ENCODE peak calls at places on chromosomes 11 and 22, in six cellular contexts. One of them, this sample, is unnamed.

GRCh38 chr11:35641206-35641885 is 21.2 kb upstream of the TRIM44 start:
- DNase-seq in fibroblast of lung: no peak
- DNase-seq in AG04449: no peak
- DNase-seq in lower leg skin: no peak
- DNase-seq in heart right ventricle: no peak
- DNase-seq in stomach: no peak
- DNase-seq in this sample: no peak

GRCh38 chr11:24502425-24502824 is 5.6 kb downstream of the LUZP2 start:
- DNase-seq in fibroblast of lung: no peak
- DNase-seq in AG04449: no peak
- DNase-seq in lower leg skin: no peak
- DNase-seq in heart right ventricle: no peak
- DNase-seq in stomach: no peak
- DNase-seq in this sample: no peak

GRCh38 chr11:70212227-70212811 is 9.2 kb downstream of the FADD start:
- DNase-seq in fibroblast of lung: no peak
- DNase-seq in AG04449: no peak
- DNase-seq in lower leg skin: no peak
- DNase-seq in heart right ventricle: no peak
- DNase-seq in stomach: peak; percentile 64
- DNase-seq in this sample: no peak

GRCh38 chr22:37806409-37807338 is 1.1 kb upstream of the GCAT start:
- DNase-seq in fibroblast of lung: peak; percentile 51
- DNase-seq in AG04449: no peak
- DNase-seq in lower leg skin: no peak
- DNase-seq in heart right ventricle: no peak
- DNase-seq in stomach: peak; percentile 38
- DNase-seq in this sample: no peak

GRCh38 chr22:48492371-48493320 is 1335.0 kb downstream of the BRD1 start:
- DNase-seq in fibroblast of lung: peak; percentile 78
- DNase-seq in AG04449: peak; percentile 23
- DNase-seq in lower leg skin: peak; percentile 54
- DNase-seq in heart right ventricle: peak; percentile 39
- DNase-seq in stomach: peak; percentile 43
- DNase-seq in this sample: peak; percentile 22

GRCh38 chr11:93444671-93445073 is 98.5 kb downstream of the SMCO4 start:
- DNase-seq in fibroblast of lung: no peak
- DNase-seq in AG04449: no peak
- DNase-seq in lower leg skin: no peak
- DNase-seq in heart right ventricle: no peak
- DNase-seq in stomach: no peak
- DNase-seq in this sample: peak; percentile 42

GRCh38 chr22:22167791-22168189 is 76.8 kb upstream of the VPREB1 start:
- DNase-seq in fibroblast of lung: no peak
- DNase-seq in AG04449: no peak
- DNase-seq in lower leg skin: no peak
- DNase-seq in heart right ventricle: no peak
- DNase-seq in stomach: no peak
- DNase-seq in this sample: peak; percentile 70

GRCh38 chr22:43955883-43956286 is 643 bp downstream of the SAMM50 start:
- DNase-seq in fibroblast of lung: peak; percentile 13
- DNase-seq in AG04449: no peak
- DNase-seq in lower leg skin: no peak
- DNase-seq in heart right ventricle: no peak
- DNase-seq in stomach: no peak
- DNase-seq in this sample: peak; percentile 32

GRCh38 chr22:48902983-48903650 is 924.6 kb downstream of the BRD1 start:
- DNase-seq in fibroblast of lung: no peak
- DNase-seq in AG04449: no peak
- DNase-seq in lower leg skin: no peak
- DNase-seq in heart right ventricle: no peak
- DNase-seq in stomach: no peak
- DNase-seq in this sample: no peak

DNA sequence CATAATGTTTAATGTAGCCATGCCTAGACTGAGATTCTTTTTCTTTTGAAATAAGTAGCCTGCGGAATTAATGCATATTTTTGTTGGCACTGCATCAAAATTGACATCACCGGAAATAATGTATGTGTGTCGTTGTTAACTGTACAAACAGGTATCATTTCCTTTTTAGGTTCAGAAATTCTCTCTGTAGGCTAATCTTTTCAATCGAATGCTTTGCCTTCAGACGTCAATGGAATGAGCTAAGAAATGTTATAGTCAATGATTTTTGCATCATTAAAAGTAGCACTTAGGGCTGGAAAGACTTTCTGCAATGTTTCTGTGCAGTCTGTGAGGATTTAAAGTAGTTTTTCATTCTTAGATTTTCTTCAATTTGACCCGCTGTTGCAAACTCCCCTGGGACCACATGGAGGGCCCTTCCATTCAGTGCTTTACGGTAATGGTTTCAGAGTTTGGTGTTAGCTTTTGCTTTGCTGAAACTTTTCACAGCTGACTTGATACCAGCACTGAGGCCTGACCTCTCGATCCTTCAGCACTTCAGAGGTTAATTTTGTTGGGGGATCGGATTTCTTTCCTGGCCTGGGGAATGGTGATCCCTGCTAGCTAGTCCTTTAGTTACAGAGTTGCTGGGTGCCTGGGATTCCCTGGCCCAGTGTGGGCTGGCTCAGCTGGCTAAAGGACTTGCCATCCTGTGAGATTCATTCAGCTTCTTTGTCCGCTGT is 137.8 kb downstream of the DBX1 start:
- DNase-seq in fibroblast of lung: peak; percentile 78
- DNase-seq in AG04449: no peak
- DNase-seq in lower leg skin: no peak
- DNase-seq in heart right ventricle: no peak
- DNase-seq in stomach: no peak
- DNase-seq in this sample: no peak
- H3K4me3 ChIP-seq in fibroblast of lung: no peak overlapping the region
- H3K4me3 ChIP-seq in AG04449: peak overlapping the region; percentile 38
- H3K4me3 ChIP-seq in lower leg skin: no peak overlapping the region
- H3K4me3 ChIP-seq in heart right ventricle: no peak overlapping the region
- H3K4me3 ChIP-seq in stomach: no peak overlapping the region
- H3K4me3 ChIP-seq in this sample: no peak overlapping the region

GRCh38 chr11:124170801-124171586 is 12.2 kb upstream of the OR10D3 start:
- DNase-seq in fibroblast of lung: no peak
- DNase-seq in AG04449: no peak
- DNase-seq in lower leg skin: no peak
- DNase-seq in heart right ventricle: no peak
- DNase-seq in stomach: no peak
- DNase-seq in this sample: no peak
- H3K4me3 ChIP-seq in fibroblast of lung: no peak overlapping the region
- H3K4me3 ChIP-seq in AG04449: no peak overlapping the region
- H3K4me3 ChIP-seq in lower leg skin: no peak overlapping the region
- H3K4me3 ChIP-seq in heart right ventricle: no peak overlapping the region
- H3K4me3 ChIP-seq in stomach: no peak overlapping the region
- H3K4me3 ChIP-seq in this sample: no peak overlapping the region

DNA sequence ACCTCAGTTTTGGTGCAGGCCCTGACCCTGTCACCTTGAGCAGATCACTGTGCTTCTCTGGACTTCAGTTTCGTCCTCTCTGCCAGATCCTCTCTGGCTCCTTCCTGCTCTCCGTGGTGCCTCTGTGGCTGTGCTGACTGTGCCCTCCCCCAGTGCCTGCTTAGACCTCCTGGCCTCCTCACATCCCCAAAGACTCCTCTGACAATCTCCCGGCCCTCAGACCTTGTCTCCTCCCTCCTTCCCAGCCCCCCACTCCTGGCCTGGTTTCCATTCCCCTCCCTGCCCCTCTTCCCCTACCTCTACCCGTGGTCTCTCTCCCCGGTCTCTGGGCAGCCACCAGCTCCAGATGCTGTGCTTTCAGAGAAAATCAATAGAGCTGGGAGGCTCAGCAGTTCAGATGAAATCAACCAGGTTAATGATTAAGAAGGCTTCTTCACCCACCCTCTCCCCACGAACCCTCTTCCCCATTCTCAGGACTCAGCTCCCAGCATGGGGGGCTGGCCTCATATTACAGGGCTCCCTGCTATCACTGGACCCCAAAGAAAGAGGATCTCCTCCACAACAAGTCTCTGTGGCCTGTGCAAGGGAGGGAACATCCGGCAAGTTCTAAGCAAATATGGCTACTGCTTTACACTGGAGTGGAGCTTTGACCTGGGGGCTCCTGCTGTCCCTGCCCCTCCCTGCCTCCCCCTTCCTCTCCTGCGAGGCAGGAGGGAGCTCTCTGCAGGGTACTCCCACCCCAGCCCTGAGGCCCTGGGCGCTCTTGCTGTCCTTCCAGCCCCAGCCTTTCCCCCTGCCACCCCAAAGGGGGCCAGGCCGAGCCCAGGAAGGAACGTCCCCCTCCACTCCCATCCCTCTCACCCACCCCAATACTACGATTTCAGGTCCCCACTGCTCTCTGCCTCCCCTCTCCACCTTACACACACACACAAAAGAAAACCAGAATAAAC is 8.5 kb downstream of the BACE1-AS start:
- DNase-seq in fibroblast of lung: no peak
- DNase-seq in AG04449: no peak
- DNase-seq in lower leg skin: no peak
- DNase-seq in heart right ventricle: no peak
- DNase-seq in stomach: no peak
- DNase-seq in this sample: no peak
- H3K4me3 ChIP-seq in fibroblast of lung: no peak overlapping the region
- H3K4me3 ChIP-seq in AG04449: no peak overlapping the region
- H3K4me3 ChIP-seq in lower leg skin: no peak overlapping the region
- H3K4me3 ChIP-seq in heart right ventricle: no peak overlapping the region
- H3K4me3 ChIP-seq in stomach: no peak overlapping the region
- H3K4me3 ChIP-seq in this sample: no peak overlapping the region

DNA sequence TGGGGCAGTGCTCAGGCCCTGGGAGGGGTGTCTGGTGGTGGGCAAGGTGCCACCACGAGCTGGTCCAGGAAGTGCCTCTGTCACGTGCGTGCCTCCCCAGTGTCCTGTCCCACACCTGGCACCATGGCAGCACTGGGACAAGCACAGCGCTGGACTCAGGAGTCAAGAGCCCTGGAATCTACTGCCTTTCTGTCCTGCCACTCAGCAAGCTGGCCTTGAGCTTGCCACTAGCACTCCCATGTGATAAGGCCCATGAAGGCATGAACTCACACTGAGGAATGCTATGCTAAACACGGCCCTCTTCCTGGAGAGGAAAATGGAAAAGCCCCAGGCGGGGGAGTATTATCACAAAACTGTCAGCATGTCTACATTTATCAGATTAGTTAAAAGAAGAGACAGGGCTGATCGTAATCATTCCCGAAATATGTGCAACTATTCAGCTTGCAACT is 50.7 kb upstream of the SLC35C1 start:
- DNase-seq in fibroblast of lung: no peak
- DNase-seq in AG04449: no peak
- DNase-seq in lower leg skin: no peak
- DNase-seq in heart right ventricle: peak; percentile 63
- DNase-seq in stomach: no peak
- DNase-seq in this sample: no peak
- H3K4me3 ChIP-seq in fibroblast of lung: no peak overlapping the region
- H3K4me3 ChIP-seq in AG04449: no peak overlapping the region
- H3K4me3 ChIP-seq in lower leg skin: no peak overlapping the region
- H3K4me3 ChIP-seq in heart right ventricle: no peak overlapping the region
- H3K4me3 ChIP-seq in stomach: no peak overlapping the region
- H3K4me3 ChIP-seq in this sample: no peak overlapping the region

GRCh38 chr11:126710804-126711399 is 289.7 kb downstream of the KIRREL3 start:
- DNase-seq in fibroblast of lung: no peak
- DNase-seq in AG04449: no peak
- DNase-seq in lower leg skin: no peak
- DNase-seq in heart right ventricle: no peak
- DNase-seq in stomach: no peak
- DNase-seq in this sample: no peak

GRCh38 chr11:126716456-126717083 is 284.0 kb downstream of the KIRREL3 start:
- DNase-seq in fibroblast of lung: peak; percentile 13
- DNase-seq in AG04449: no peak
- DNase-seq in lower leg skin: peak; percentile 25
- DNase-seq in heart right ventricle: no peak
- DNase-seq in stomach: peak; percentile 67
- DNase-seq in this sample: peak; percentile 29

GRCh38 chr11:126712017-126712625 is 288.4 kb downstream of the KIRREL3 start:
- DNase-seq in fibroblast of lung: no peak
- DNase-seq in AG04449: peak; percentile 10
- DNase-seq in lower leg skin: no peak
- DNase-seq in heart right ventricle: no peak
- DNase-seq in stomach: no peak
- DNase-seq in this sample: no peak
- H3K4me3 ChIP-seq in fibroblast of lung: no peak overlapping the region
- H3K4me3 ChIP-seq in AG04449: peak overlapping the region; percentile 44
- H3K4me3 ChIP-seq in lower leg skin: no peak overlapping the region
- H3K4me3 ChIP-seq in heart right ventricle: no peak overlapping the region
- H3K4me3 ChIP-seq in stomach: no peak overlapping the region
- H3K4me3 ChIP-seq in this sample: no peak overlapping the region

This sample was measured in Jurkat, Clone E6-1.